ENCODE peak calls at places on chromosome 16, in four cellular contexts. G is AG09309, Z is endothelial cell, X is WTC11. M is an unnamed sample.
A peak's percentile ranks its signal among the peaks of the same experiment; 100 is the strongest.

GRCh38 chr16:54817940-54818574 is 112.6 kb upstream of the IRX5 start:
- DNase-seq in X (no peak), Z (no peak), G (no peak), M (no peak)

GRCh38 chr16:69329369-69330285 is 761 bp downstream of the PDF start:
- DNase-seq in G (no peak), X (peak; percentile 49), Z (peak; percentile 34), M (no peak)

GRCh38 chr16:9061358-9061813 is 30.1 kb upstream of the HAPSTR1 start:
- DNase-seq in Z (no peak), X (no peak), G (no peak), M (no peak)

GRCh38 chr16:79758615-79759346 is 158.2 kb upstream of the MAF start:
- DNase-seq in X (no peak), Z (no peak), G (no peak), M (no peak)

GRCh38 chr16:3591436-3591803 is 14.2 kb upstream of the NLRC3 start:
- DNase-seq in X (no peak), G (no peak), Z (no peak), M (no peak)

GRCh38 chr16:85894266-85894665 is 4.7 kb upstream of the IRF8 start:
- DNase-seq in G (no peak), X (peak; percentile 37), Z (no peak), M (no peak)

GRCh38 chr16:23062524-23062923 is 86.7 kb downstream of the USP31 start:
- DNase-seq in X (no peak), Z (no peak), G (no peak), M (no peak)

GRCh38 chr16:11497851-11498289 is 88.8 kb downstream of the LITAF start:
- DNase-seq in G (no peak), X (no peak), Z (no peak), M (no peak)

GRCh38 chr16:15523092-15523541 is 88.7 kb downstream of the BMERB1 start:
- DNase-seq in G (no peak), X (peak; percentile 18), Z (no peak), M (no peak)

GRCh38 chr16:55561319-55561848 is 5.1 kb upstream of the CAPNS2 start:
- DNase-seq in X (no peak), Z (no peak), G (no peak), M (no peak)

GRCh38 chr16:67430504-67431076 is 331 bp upstream of the HSD11B2 start:
- DNase-seq in G (no peak), X (no peak), Z (peak; percentile 16), M (no peak)
- TF ChIP-seq CTCF in G (no peak), X (no peak), Z (no peak), M (no peak)

GRCh38 chr16:84548971-84549844 is 44.7 kb upstream of the MEAK7 start:
- DNase-seq in G (no peak), X (no peak), Z (peak; percentile 13), M (no peak)

GRCh38 chr16:84545114-84545737 is 40.8 kb upstream of the MEAK7 start:
- DNase-seq in G (no peak), X (no peak), Z (no peak), M (no peak)

GRCh38 chr16:84546669-84547538 is 42.4 kb upstream of the MEAK7 start:
- DNase-seq in Z (no peak), G (no peak), X (no peak), M (no peak)

GRCh38 chr16:84548508-84548907 is 44.0 kb upstream of the MEAK7 start:
- DNase-seq in G (no peak), Z (no peak), X (no peak), M (no peak)

GRCh38 chr16:84547539-84548058 is 43.1 kb upstream of the MEAK7 start:
- DNase-seq in G (no peak), Z (no peak), X (no peak), M (peak; percentile 36)
- TF ChIP-seq CTCF in G (no peak), Z (no peak), X (no peak), M (no peak)

GRCh38 chr16:57606847-57607501 is 21.5 kb upstream of the ADGRG1 start:
- DNase-seq in Z (no peak), X (no peak), G (no peak), M (no peak)
- TF ChIP-seq CTCF in Z (no peak), X (no peak), G (no peak), M (no peak)

GRCh38 chr16:13835935-13836334 is 84.0 kb upstream of the ERCC4 start:
- DNase-seq in Z (no peak), G (no peak), X (no peak), M (no peak)

GRCh38 chr16:13845232-13845631 is 74.7 kb upstream of the ERCC4 start:
- DNase-seq in G (no peak), Z (no peak), X (no peak), M (no peak)

GRCh38 chr16:13835357-13835756 is 84.6 kb upstream of the ERCC4 start:
- DNase-seq in Z (no peak), X (no peak), G (no peak), M (no peak)

GRCh38 chr16:13839577-13839976 is 80.4 kb upstream of the ERCC4 start:
- DNase-seq in G (no peak), X (no peak), Z (no peak), M (no peak)
- TF ChIP-seq CTCF in G (peak; percentile 5), X (peak; percentile 18), Z (peak; percentile 29), M (no peak)

GRCh38 chr16:47426806-47427205 is 34.1 kb downstream of the ITFG1 start:
- DNase-seq in G (no peak), X (no peak), Z (no peak), M (no peak)

GRCh38 chr16:47424846-47425245 is 36.0 kb downstream of the ITFG1 start:
- DNase-seq in X (peak; percentile 62), G (no peak), Z (no peak), M (peak; percentile 12)
- TF ChIP-seq CTCF in X (no peak), G (no peak), Z (no peak), M (no peak)

GRCh38 chr16:57409870-57410585 is 5.5 kb downstream of the CCL17 start:
- DNase-seq in Z (no peak), G (no peak), X (no peak), M (no peak)
- TF ChIP-seq CTCF in Z (no peak), G (no peak), X (no peak), M (no peak)

DNA sequence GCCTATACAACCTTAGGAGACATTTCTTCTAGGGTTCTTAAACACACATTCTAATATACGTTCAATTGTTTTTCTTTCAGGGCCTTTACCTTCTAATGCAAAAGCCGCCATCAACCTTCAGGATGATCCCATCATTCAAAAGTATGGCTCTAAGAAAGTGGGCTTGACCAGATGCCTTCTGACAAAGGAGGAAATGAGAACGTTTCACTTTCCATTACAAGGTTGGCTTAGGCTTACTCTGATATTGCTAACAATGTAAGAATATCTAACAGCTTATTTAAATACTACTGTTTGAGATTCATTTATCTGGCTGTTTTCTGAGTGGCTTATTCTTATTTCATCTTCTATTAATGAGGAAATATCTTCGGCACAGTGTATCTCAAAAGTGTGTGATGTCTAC is 15.4 kb downstream of the REXO5 start:
- DNase-seq in G (no peak), Z (no peak), X (no peak), M (no peak)
- TF ChIP-seq CTCF in G (no peak), Z (no peak), X (no peak), M (no peak)